ENCODE peak calls at places on chromosomes 6 and 20, in ten cellular contexts. G, T, X, H, I, U, F, O, W and A are unnamed samples.

GRCh38 chr6:136786708-136787107 is 5.6 kb downstream of the MAP3K5 start:
- DNase-seq in U (no peak), H (no peak), O (no peak), F (no peak), T (no peak), W (no peak), I (no peak), X (no peak), G (no peak), A (no peak)

GRCh38 chr6:25061289-25061945 is 125.7 kb upstream of the RIPOR2 start:
- DNase-seq in U (no peak), I (peak; percentile 28), O (no peak), G (peak; percentile 13), X (no peak), H (no peak), W (no peak), F (no peak), T (no peak), A (no peak)

GRCh38 chr20:41145821-41146620 is 8.7 kb downstream of the PLCG1 start:
- DNase-seq in I (peak; percentile 72), G (peak; percentile 58), F (peak; percentile 46), T (peak; percentile 61), W (peak; percentile 68), H (no peak), X (no peak), O (no peak), U (peak; percentile 73), A (no peak)

GRCh38 chr6:139765825-139766285 is 391.4 kb upstream of the CITED2 start:
- DNase-seq in X (no peak), W (peak; percentile 44), F (peak; percentile 50), H (no peak), I (no peak), O (no peak), T (no peak), G (peak; percentile 34), U (no peak), A (no peak)

GRCh38 chr6:3913077-3913957 is 64.1 kb downstream of the FAM50B start:
- DNase-seq in F (peak; percentile 99), O (no peak), I (peak; percentile 87), T (no peak), H (no peak), X (no peak), G (peak; percentile 100), U (no peak), W (peak; percentile 98), A (no peak)

GRCh38 chr6:23282243-23283021 is 713.1 kb downstream of the HDGFL1 start:
- DNase-seq in F (no peak), O (no peak), T (no peak), I (no peak), H (no peak), G (no peak), U (no peak), X (no peak), W (no peak), A (no peak)

GRCh38 chr6:154370545-154370944 is 13.9 kb upstream of the IPCEF1 start:
- DNase-seq in T (no peak), I (no peak), U (no peak), O (no peak), H (no peak), W (peak; percentile 55), X (no peak), G (peak; percentile 64), F (peak; percentile 55), A (peak; percentile 32)

GRCh38 chr6:88843040-88843439 is 120.4 kb downstream of the RNGTT start:
- DNase-seq in W (peak; percentile 77), T (no peak), O (no peak), G (peak; percentile 88), F (peak; percentile 73), X (no peak), H (no peak), U (no peak), I (no peak), A (no peak)

DNA sequence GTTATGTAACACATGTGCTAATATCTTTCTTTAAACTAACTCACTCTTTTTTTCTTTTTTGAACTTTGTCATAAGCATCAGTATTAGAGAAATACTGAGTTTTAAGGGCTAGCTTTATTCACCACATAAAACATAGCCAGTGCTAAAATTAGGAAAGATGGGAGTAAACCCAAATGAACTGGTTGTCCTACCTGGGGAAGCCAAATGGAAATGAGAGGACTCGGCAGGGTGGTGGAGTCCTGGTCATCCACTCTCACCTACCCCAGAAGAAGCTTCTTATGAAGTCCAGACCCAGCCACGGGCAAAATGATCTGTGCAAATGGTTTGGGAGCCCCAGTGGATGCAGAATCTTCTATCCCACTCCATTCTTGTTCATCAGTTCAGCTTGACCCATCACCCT is 56.1 kb downstream of the MDGA1 start:
- DNase-seq in U (no peak), G (no peak), W (no peak), F (no peak), I (no peak), T (no peak), H (no peak), X (no peak), O (no peak), A (no peak)
- TF ChIP-seq CTCF in U (no peak), G (no peak), W (no peak), F (no peak), I (no peak), T (no peak), H (no peak), X (no peak), O (no peak), A (no peak)

GRCh38 chr20:63477061-63477616 is 4.7 kb upstream of the KCNQ2 start:
- DNase-seq in H (no peak), I (no peak), F (no peak), T (no peak), G (no peak), X (no peak), U (no peak), W (no peak), O (no peak), A (no peak)
- TF ChIP-seq CTCF in H (no peak), I (no peak), F (no peak), T (no peak), G (no peak), X (no peak), U (no peak), W (no peak), O (no peak), A (no peak)

GRCh38 chr6:164109770-164110140 is 695.2 kb downstream of the QKI start:
- DNase-seq in U (no peak), G (no peak), O (no peak), H (no peak), W (peak; percentile 51), T (peak; percentile 52), F (peak; percentile 54), I (peak; percentile 80), X (no peak), A (no peak)
- TF ChIP-seq CTCF in U (peak; percentile 52), G (peak; percentile 10), O (peak; percentile 44), H (peak; percentile 69), W (peak; percentile 55), T (peak; percentile 81), F (peak; percentile 63), I (peak; percentile 77), X (peak; percentile 58), A (peak; percentile 48)

GRCh38 chr6:44247338-44248302 is 719 bp downstream of the HSP90AB1 start:
- DNase-seq in F (peak; percentile 64), U (peak; percentile 90), H (no peak), I (peak; percentile 83), O (peak; percentile 61), W (peak; percentile 63), X (no peak), T (peak; percentile 66), G (peak; percentile 53), A (no peak)
- TF ChIP-seq CTCF in F (no peak), U (no peak), H (no peak), I (no peak), O (no peak), W (no peak), X (no peak), T (peak; percentile 6), G (no peak), A (no peak)

DNA sequence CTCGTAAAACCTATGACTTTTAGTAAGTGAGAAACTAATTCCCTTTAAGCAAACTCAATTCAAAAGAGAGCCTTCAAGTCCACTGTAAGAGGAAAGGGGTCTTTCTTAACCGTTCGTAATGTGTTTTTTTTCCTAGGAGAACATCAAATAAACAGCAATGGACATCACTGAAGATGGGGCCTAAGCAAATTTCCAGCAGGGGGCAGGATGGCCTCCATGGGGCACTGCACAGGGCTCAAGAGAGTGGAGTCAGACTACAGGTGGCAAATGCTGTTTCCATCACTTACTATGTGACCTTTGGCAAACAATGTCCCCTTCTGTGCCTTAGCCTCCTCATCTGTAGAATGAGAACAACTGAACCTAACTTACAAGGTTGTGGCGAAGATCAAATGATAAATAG is 88.7 kb downstream of the ARHGAP18 start:
- DNase-seq in X (no peak), H (no peak), O (no peak), F (no peak), W (no peak), T (no peak), I (no peak), G (no peak), U (no peak), A (no peak)
- TF ChIP-seq CTCF in X (peak; percentile 42), H (peak; percentile 39), O (no peak), F (peak; percentile 18), W (peak; percentile 47), T (peak; percentile 49), I (no peak), G (peak; percentile 21), U (peak; percentile 47), A (peak; percentile 17)

DNA sequence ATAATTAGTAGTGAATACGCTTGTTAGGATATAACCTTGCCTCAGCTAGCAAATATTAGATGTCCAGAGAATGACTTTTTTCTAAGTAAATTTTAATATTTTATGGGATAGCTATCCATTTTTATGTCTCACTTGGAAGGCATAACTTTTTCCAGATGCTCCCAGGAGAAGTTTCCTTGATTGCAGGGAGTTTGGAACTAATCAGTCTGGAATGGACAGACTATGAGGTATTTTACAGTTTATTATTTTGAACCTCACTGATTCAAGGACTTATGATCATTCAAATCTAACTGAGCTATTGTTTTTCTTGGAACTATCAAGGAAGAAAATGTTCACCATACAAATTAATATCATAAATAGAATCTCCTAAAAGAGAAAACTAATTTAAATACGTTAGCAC is 20.5 kb upstream of the LCA5 start:
- DNase-seq in F (no peak), I (no peak), W (no peak), O (no peak), T (no peak), U (no peak), G (peak; percentile 14), X (no peak), H (no peak), A (no peak)
- TF ChIP-seq CTCF in F (no peak), I (no peak), W (no peak), O (no peak), T (no peak), U (no peak), G (no peak), X (no peak), H (no peak), A (no peak)